ENCODE peak calls at places on chromosomes 5 and 9, in nine cellular contexts. Q is iPS-NIHi11; R is natural killer cell treated with Interleukin-12 subunit alpha and Interleukin-12 subunit beta and Interleukin-15 and Interleukin-18, amount 100 ng/mL, for 72 hours; H is mesothelial cell of epicardium; M is head of caudate nucleus; A is stimulated activated CD8-positive, alpha-beta memory T cell treated with anti-CD3 and anti-CD28 coated beads, Interleukin-7, amount 100 ng/mL, for 1 hour; T is body of pancreas; X is HCEC 1CT; B is astrocyte of the spinal cord. O is an unnamed sample.
A peak's percentile ranks its signal among the peaks of the same experiment; 100 is the strongest.

GRCh38 chr9:21770877-21771560 is 31.4 kb upstream of the MTAP start:
- DNase-seq in X (peak; percentile 94), A (no peak), H (no peak), Q (no peak), M (no peak), B (peak; percentile 89), T (no peak), R (no peak), O (no peak)

GRCh38 chr5:10789021-10789420 is 28.0 kb upstream of the DAP start:
- DNase-seq in H (no peak), B (peak; percentile 85), M (no peak), Q (no peak), X (peak; percentile 60), R (no peak), T (no peak), A (no peak), O (no peak)

GRCh38 chr5:42423285-42424152 is at the start of gene GHR:
- DNase-seq in Q (peak; percentile 86), M (peak; percentile 85), R (no peak), H (peak; percentile 85), B (peak; percentile 92), X (peak; percentile 81), T (peak; percentile 85), A (no peak), O (no peak)

GRCh38 chr9:7907636-7908195 is 108.1 kb upstream of the DMAC1 start:
- DNase-seq in X (no peak), B (no peak), A (no peak), M (peak; percentile 37), T (no peak), Q (no peak), H (no peak), R (no peak), O (no peak)

GRCh38 chr9:127199001-127199791 is 65.4 kb upstream of the GARNL3 start:
- DNase-seq in B (peak; percentile 77), Q (peak; percentile 89), X (peak; percentile 70), M (peak; percentile 39), A (peak; percentile 56), H (peak; percentile 87), R (peak; percentile 77), T (peak; percentile 68), O (peak; percentile 65)

GRCh38 chr9:116153765-116154333 is at the start of gene PAPPA:
- DNase-seq in A (no peak), R (no peak), B (no peak), T (no peak), Q (no peak), X (no peak), H (no peak), M (no peak), O (no peak)

GRCh38 chr5:143698534-143698933 is 113.4 kb upstream of the HMHB1 start:
- DNase-seq in X (no peak), R (no peak), B (no peak), Q (no peak), H (no peak), M (no peak), T (no peak), A (no peak), O (no peak)

GRCh38 chr5:132771559-132771998 is 5.5 kb downstream of the SEPTIN8 start:
- DNase-seq in Q (peak; percentile 60), H (no peak), T (peak; percentile 59), M (no peak), X (peak; percentile 20), R (no peak), A (no peak), B (peak; percentile 50), O (no peak)

GRCh38 chr9:91207889-91208651 is 153.6 kb downstream of the AUH start:
- DNase-seq in Q (no peak), R (no peak), X (peak; percentile 49), T (no peak), H (no peak), B (peak; percentile 77), A (no peak), M (no peak), O (no peak)

GRCh38 chr5:107428303-107428761 is 242.4 kb downstream of the EFNA5 start:
- DNase-seq in X (peak; percentile 17), B (no peak), R (no peak), M (no peak), Q (no peak), T (no peak), A (no peak), H (no peak), O (no peak)

GRCh38 chr5:169161022-169161680 is 139.8 kb downstream of the SLIT3 start:
- DNase-seq in H (peak; percentile 67), R (no peak), Q (peak; percentile 68), X (no peak), T (peak; percentile 65), A (no peak), B (peak; percentile 86), M (peak; percentile 51), O (no peak)

GRCh38 chr9:512555-513272 is 298.0 kb downstream of the DOCK8 start:
- DNase-seq in T (no peak), H (no peak), A (no peak), R (no peak), M (no peak), X (no peak), Q (no peak), B (no peak), O (no peak)

O was measured in activated T-helper 1 cell treated with anti-CD3 and anti-CD28 coated beads, Interleukin-2, amount 50 U/mL, for 16 hours.